ENCODE peak calls at places on chromosomes 1 and 21, in four cellular contexts. S, K, O and D are unnamed samples.

GRCh38 chr1:51415963-51416362 is 85.6 kb upstream of the TTC39A start:
- DNase-seq in K (no peak), S (no peak), O (no peak), D (no peak)

GRCh38 chr1:3544050-3544977 is 67.0 kb downstream of the MEGF6 start:
- DNase-seq in O (no peak), K (no peak), S (no peak), D (no peak)

GRCh38 chr1:113943028-113943811 is 14.1 kb downstream of the HIPK1 start:
- DNase-seq in S (no peak), O (no peak), K (no peak), D (no peak)

GRCh38 chr1:63010898-63011660 is 227.1 kb downstream of the ATG4C start:
- DNase-seq in O (no peak), S (no peak), K (no peak), D (no peak)

GRCh38 chr1:109771712-109772657 is 8.3 kb upstream of the EPS8L3 start:
- DNase-seq in O (peak; percentile 3), K (peak; percentile 9), S (peak; percentile 34), D (no peak)

GRCh38 chr1:224623743-224624333 is 7.7 kb downstream of the CNIH3 start:
- DNase-seq in O (no peak), K (no peak), S (no peak), D (peak; percentile 73)

GRCh38 chr1:117613249-117613968 is 7.6 kb downstream of the TENT5C start:
- DNase-seq in S (no peak), O (no peak), K (no peak), D (no peak)

GRCh38 chr1:34736711-34737110 is 18.1 kb upstream of the GJB5 start:
- DNase-seq in K (no peak), S (no peak), O (no peak), D (no peak)

GRCh38 chr1:110645962-110646735 is 28.6 kb downstream of the KCNA3 start:
- DNase-seq in S (no peak), K (no peak), O (no peak), D (no peak)

GRCh38 chr21:46116189-46116845 is 18.4 kb downstream of the COL6A2 start:
- DNase-seq in S (peak; percentile 35), K (peak; percentile 14), O (no peak), D (no peak)

GRCh38 chr1:95127380-95127779 is 10.2 kb downstream of the TLCD4 start:
- DNase-seq in O (no peak), S (no peak), K (no peak), D (no peak)

GRCh38 chr1:179953974-179954493 is 576 bp upstream of the CEP350 start:
- DNase-seq in O (no peak), S (no peak), K (peak; percentile 59), D (no peak)

GRCh38 chr1:229848762-229849677 is 218.0 kb upstream of the GALNT2 start:
- DNase-seq in S (no peak), O (no peak), K (no peak), D (peak; percentile 54)

GRCh38 chr1:202367200-202367742 is 18.8 kb downstream of the PPP1R12B start:
- DNase-seq in S (no peak), O (no peak), K (no peak), D (no peak)

GRCh38 chr21:31991356-31992331 is 118.8 kb downstream of the HUNK start:
- DNase-seq in S (no peak), K (no peak), O (no peak), D (peak; percentile 34)

GRCh38 chr1:100627936-100628335 is 90.0 kb downstream of the GPR88 start:
- DNase-seq in S (no peak), K (no peak), O (no peak), D (no peak)

GRCh38 chr1:84122780-84123382 is 21.2 kb upstream of the PRKACB start:
- DNase-seq in O (peak; percentile 25), K (peak; percentile 20), S (no peak), D (peak; percentile 51)

GRCh38 chr1:91883470-91883869 is 2.5 kb downstream of the TGFBR3 start:
- DNase-seq in S (no peak), K (no peak), O (no peak), D (no peak)

GRCh38 chr1:220271706-220272046 is 577 bp downstream of the RAB3GAP2 start:
- DNase-seq in O (peak; percentile 24), S (no peak), K (no peak), D (peak; percentile 77)

GRCh38 chr1:226678701-226679100 is 60.4 kb downstream of the ITPKB start:
- DNase-seq in S (no peak), O (no peak), K (no peak), D (peak; percentile 77)

DNA sequence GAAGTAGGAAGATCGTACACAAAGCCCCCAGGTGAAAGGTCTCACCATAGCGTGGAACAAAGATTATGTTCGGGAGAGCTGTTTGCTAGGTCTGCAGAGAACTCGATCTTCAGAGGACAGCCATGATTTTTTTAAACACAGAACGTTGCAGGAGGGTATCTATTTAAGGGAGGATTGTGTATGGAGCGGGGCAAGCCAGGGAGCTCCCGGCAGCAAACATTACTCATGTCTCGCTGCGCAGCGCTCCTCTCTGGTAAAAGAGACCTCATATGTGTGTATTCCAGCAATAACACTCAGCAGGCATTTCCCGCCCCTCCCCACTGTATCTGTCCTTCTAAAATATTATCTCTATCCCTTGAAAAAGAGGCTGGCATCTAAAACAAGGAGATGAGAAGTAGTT is 2.7 kb downstream of the GLIS1 start:
- DNase-seq in S (no peak), O (no peak), K (no peak), D (no peak)
- H3K4me1 ChIP-seq in S (peaks cover 13% of the 10 kb centered on the region), O (no peaks in the 10 kb centered on the region), K (peaks cover 10% of the 10 kb centered on the region), D (peaks cover 24% of the 10 kb centered on the region)

GRCh38 chr1:1040004-1040991 is 20.4 kb downstream of the AGRN start:
- DNase-seq in O (peak; percentile 79), K (peak; percentile 71), S (peak; percentile 92), D (peak; percentile 96)
- H3K4me1 ChIP-seq in O (peaks cover 10% of the 10 kb centered on the region), K (peaks cover 11% of the 10 kb centered on the region), S (no peaks in the 10 kb centered on the region), D (no peaks in the 10 kb centered on the region)

DNA sequence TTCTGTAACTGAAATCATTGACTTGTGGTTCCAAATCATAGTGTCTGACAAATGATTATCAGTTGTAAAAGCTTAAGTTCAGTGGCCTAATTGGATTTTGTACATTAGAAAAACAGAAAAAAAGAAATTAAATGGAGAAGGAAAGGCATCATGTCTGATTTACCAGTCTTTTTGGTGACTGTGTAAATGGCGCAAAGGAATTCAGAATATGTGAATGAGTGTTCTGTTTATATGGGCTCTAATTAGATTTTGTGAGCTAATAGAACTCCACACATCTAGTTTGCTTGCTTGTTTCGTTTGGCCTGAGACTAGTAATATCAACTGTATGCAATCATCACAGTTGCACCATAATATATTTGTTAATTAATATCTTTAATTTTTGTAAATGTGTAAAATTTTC is 151.7 kb downstream of the PLA2G4A start:
- DNase-seq in K (no peak), S (no peak), O (no peak), D (no peak)
- H3K4me1 ChIP-seq in K (no peaks in the 10 kb centered on the region), S (no peaks in the 10 kb centered on the region), O (no peaks in the 10 kb centered on the region), D (no peaks in the 10 kb centered on the region)

GRCh38 chr1:244576259-244576892 is 76.5 kb upstream of the DESI2 start:
- DNase-seq in S (no peak), K (no peak), O (no peak), D (peak; percentile 12)
- H3K4me1 ChIP-seq in S (no peaks in the 10 kb centered on the region), K (no peaks in the 10 kb centered on the region), O (no peaks in the 10 kb centered on the region), D (no peaks in the 10 kb centered on the region)